ENCODE peak calls at places on chromosomes 2 and 18, in nine cellular contexts. One of them, this sample, is unnamed.

GRCh38 chr2:236177967-236178909 is 10.1 kb upstream of the GBX2 start:
- DNase-seq in GM23338: peak; percentile 85
- DNase-seq in HCT116: peak; percentile 56
- DNase-seq in prostate gland: no peak
- DNase-seq in transverse colon: peak; percentile 58
- DNase-seq in SK-N-SH: peak; percentile 93
- DNase-seq in vagina: no peak
- DNase-seq in stomach: peak; percentile 60
- DNase-seq in endothelial cell of umbilical vein: peak; percentile 78
- DNase-seq in this sample: no peak

GRCh38 chr2:215466097-215466909 is 30.4 kb upstream of the FN1 start:
- DNase-seq in vagina: no peak
- DNase-seq in stomach: no peak
- DNase-seq in endothelial cell of umbilical vein: no peak
- DNase-seq in HCT116: no peak
- DNase-seq in transverse colon: no peak
- DNase-seq in prostate gland: no peak
- DNase-seq in SK-N-SH: no peak
- DNase-seq in GM23338: no peak
- DNase-seq in this sample: no peak

GRCh38 chr2:150484006-150484405 is 3.5 kb downstream of the RND3 start:
- DNase-seq in SK-N-SH: no peak
- DNase-seq in transverse colon: no peak
- DNase-seq in endothelial cell of umbilical vein: peak; percentile 48
- DNase-seq in HCT116: no peak
- DNase-seq in prostate gland: no peak
- DNase-seq in vagina: no peak
- DNase-seq in stomach: no peak
- DNase-seq in GM23338: no peak
- DNase-seq in this sample: no peak

GRCh38 chr2:148721991-148722777 is 77.6 kb downstream of the EPC2 start:
- DNase-seq in vagina: no peak
- DNase-seq in transverse colon: no peak
- DNase-seq in SK-N-SH: no peak
- DNase-seq in prostate gland: no peak
- DNase-seq in GM23338: no peak
- DNase-seq in stomach: no peak
- DNase-seq in endothelial cell of umbilical vein: no peak
- DNase-seq in HCT116: no peak
- DNase-seq in this sample: no peak

GRCh38 chr2:152418688-152419087 is 83.7 kb downstream of the FMNL2 start:
- DNase-seq in vagina: no peak
- DNase-seq in prostate gland: no peak
- DNase-seq in endothelial cell of umbilical vein: peak; percentile 64
- DNase-seq in GM23338: no peak
- DNase-seq in SK-N-SH: no peak
- DNase-seq in HCT116: no peak
- DNase-seq in stomach: no peak
- DNase-seq in transverse colon: no peak
- DNase-seq in this sample: no peak

GRCh38 chr2:20925265-20925889 is 102.5 kb upstream of the LDAH start:
- DNase-seq in transverse colon: no peak
- DNase-seq in endothelial cell of umbilical vein: peak; percentile 12
- DNase-seq in vagina: no peak
- DNase-seq in SK-N-SH: no peak
- DNase-seq in stomach: no peak
- DNase-seq in prostate gland: no peak
- DNase-seq in GM23338: peak; percentile 50
- DNase-seq in HCT116: no peak
- DNase-seq in this sample: no peak

GRCh38 chr2:158025263-158025996 is 76.2 kb upstream of the UPP2 start:
- DNase-seq in transverse colon: no peak
- DNase-seq in vagina: no peak
- DNase-seq in SK-N-SH: peak; percentile 32
- DNase-seq in stomach: no peak
- DNase-seq in HCT116: no peak
- DNase-seq in GM23338: no peak
- DNase-seq in prostate gland: no peak
- DNase-seq in endothelial cell of umbilical vein: no peak
- DNase-seq in this sample: no peak

GRCh38 chr2:174002679-174003078 is 37.5 kb upstream of the SP3 start:
- DNase-seq in SK-N-SH: no peak
- DNase-seq in stomach: no peak
- DNase-seq in GM23338: no peak
- DNase-seq in prostate gland: no peak
- DNase-seq in vagina: no peak
- DNase-seq in transverse colon: no peak
- DNase-seq in HCT116: no peak
- DNase-seq in endothelial cell of umbilical vein: no peak
- DNase-seq in this sample: no peak

GRCh38 chr18:56391933-56392590 is 246.3 kb downstream of the TXNL1 start:
- DNase-seq in prostate gland: no peak
- DNase-seq in SK-N-SH: no peak
- DNase-seq in vagina: no peak
- DNase-seq in stomach: no peak
- DNase-seq in endothelial cell of umbilical vein: no peak
- DNase-seq in transverse colon: no peak
- DNase-seq in GM23338: no peak
- DNase-seq in HCT116: no peak
- DNase-seq in this sample: no peak

GRCh38 chr2:160869411-160869810 is 290.8 kb upstream of the TANK start:
- DNase-seq in vagina: no peak
- DNase-seq in transverse colon: no peak
- DNase-seq in prostate gland: no peak
- DNase-seq in stomach: no peak
- DNase-seq in endothelial cell of umbilical vein: no peak
- DNase-seq in GM23338: no peak
- DNase-seq in SK-N-SH: no peak
- DNase-seq in HCT116: no peak
- DNase-seq in this sample: no peak

GRCh38 chr2:99975386-99975785 is 167.0 kb downstream of the AFF3 start:
- DNase-seq in HCT116: no peak
- DNase-seq in prostate gland: no peak
- DNase-seq in transverse colon: no peak
- DNase-seq in vagina: no peak
- DNase-seq in GM23338: no peak
- DNase-seq in endothelial cell of umbilical vein: peak; percentile 61
- DNase-seq in stomach: no peak
- DNase-seq in SK-N-SH: no peak
- DNase-seq in this sample: no peak

GRCh38 chr18:22817844-22818243 is 115.3 kb upstream of the RBBP8 start:
- DNase-seq in prostate gland: no peak
- DNase-seq in vagina: no peak
- DNase-seq in endothelial cell of umbilical vein: peak; percentile 71
- DNase-seq in SK-N-SH: no peak
- DNase-seq in GM23338: no peak
- DNase-seq in stomach: no peak
- DNase-seq in HCT116: no peak
- DNase-seq in transverse colon: no peak
- DNase-seq in this sample: no peak

GRCh38 chr18:75124551-75124950 is 84.4 kb downstream of the PTGR3 start:
- DNase-seq in prostate gland: no peak
- DNase-seq in transverse colon: no peak
- DNase-seq in GM23338: no peak
- DNase-seq in endothelial cell of umbilical vein: no peak
- DNase-seq in SK-N-SH: no peak
- DNase-seq in stomach: no peak
- DNase-seq in HCT116: no peak
- DNase-seq in vagina: peak; percentile 46
- DNase-seq in this sample: no peak
- TF ChIP-seq CTCF in prostate gland: no peak
- TF ChIP-seq CTCF in transverse colon: no peak
- TF ChIP-seq CTCF in GM23338: no peak
- TF ChIP-seq CTCF in endothelial cell of umbilical vein: no peak
- TF ChIP-seq CTCF in SK-N-SH: no peak
- TF ChIP-seq CTCF in stomach: no peak
- TF ChIP-seq CTCF in HCT116: no peak
- TF ChIP-seq CTCF in vagina: no peak
- TF ChIP-seq CTCF in this sample: no peak

GRCh38 chr2:10448208-10448645 is at the start of gene ODC1:
- DNase-seq in SK-N-SH: peak; percentile 99
- DNase-seq in stomach: peak; percentile 97
- DNase-seq in endothelial cell of umbilical vein: peak; percentile 83
- DNase-seq in transverse colon: peak; percentile 96
- DNase-seq in GM23338: peak; percentile 79
- DNase-seq in HCT116: peak; percentile 82
- DNase-seq in prostate gland: peak; percentile 92
- DNase-seq in vagina: no peak
- DNase-seq in this sample: peak; percentile 84
- TF ChIP-seq POLR2AphosphoS5 in SK-N-SH: peak; percentile 94
- TF ChIP-seq POLR2AphosphoS5 in stomach: peak; percentile 65
- TF ChIP-seq POLR2AphosphoS5 in endothelial cell of umbilical vein: peak; percentile 51
- TF ChIP-seq POLR2AphosphoS5 in transverse colon: peak; percentile 54
- TF ChIP-seq POLR2AphosphoS5 in GM23338: no peak
- TF ChIP-seq POLR2AphosphoS5 in HCT116: peak; percentile 64
- TF ChIP-seq POLR2AphosphoS5 in prostate gland: no peak
- TF ChIP-seq POLR2AphosphoS5 in vagina: no peak
- TF ChIP-seq POLR2AphosphoS5 in this sample: no peak

GRCh38 chr18:27608742-27609141 is 423.6 kb upstream of the CHST9 start:
- DNase-seq in SK-N-SH: no peak
- DNase-seq in prostate gland: no peak
- DNase-seq in HCT116: no peak
- DNase-seq in GM23338: peak; percentile 50
- DNase-seq in vagina: no peak
- DNase-seq in endothelial cell of umbilical vein: peak; percentile 11
- DNase-seq in transverse colon: no peak
- DNase-seq in stomach: no peak
- DNase-seq in this sample: no peak
- TF ChIP-seq CTCF in SK-N-SH: peak; percentile 65
- TF ChIP-seq CTCF in prostate gland: no peak
- TF ChIP-seq CTCF in HCT116: peak; percentile 52
- TF ChIP-seq CTCF in GM23338: peak; percentile 53
- TF ChIP-seq CTCF in vagina: no peak
- TF ChIP-seq CTCF in endothelial cell of umbilical vein: peak; percentile 14
- TF ChIP-seq CTCF in transverse colon: no peak
- TF ChIP-seq CTCF in stomach: no peak
- TF ChIP-seq CTCF in this sample: no peak

DNA sequence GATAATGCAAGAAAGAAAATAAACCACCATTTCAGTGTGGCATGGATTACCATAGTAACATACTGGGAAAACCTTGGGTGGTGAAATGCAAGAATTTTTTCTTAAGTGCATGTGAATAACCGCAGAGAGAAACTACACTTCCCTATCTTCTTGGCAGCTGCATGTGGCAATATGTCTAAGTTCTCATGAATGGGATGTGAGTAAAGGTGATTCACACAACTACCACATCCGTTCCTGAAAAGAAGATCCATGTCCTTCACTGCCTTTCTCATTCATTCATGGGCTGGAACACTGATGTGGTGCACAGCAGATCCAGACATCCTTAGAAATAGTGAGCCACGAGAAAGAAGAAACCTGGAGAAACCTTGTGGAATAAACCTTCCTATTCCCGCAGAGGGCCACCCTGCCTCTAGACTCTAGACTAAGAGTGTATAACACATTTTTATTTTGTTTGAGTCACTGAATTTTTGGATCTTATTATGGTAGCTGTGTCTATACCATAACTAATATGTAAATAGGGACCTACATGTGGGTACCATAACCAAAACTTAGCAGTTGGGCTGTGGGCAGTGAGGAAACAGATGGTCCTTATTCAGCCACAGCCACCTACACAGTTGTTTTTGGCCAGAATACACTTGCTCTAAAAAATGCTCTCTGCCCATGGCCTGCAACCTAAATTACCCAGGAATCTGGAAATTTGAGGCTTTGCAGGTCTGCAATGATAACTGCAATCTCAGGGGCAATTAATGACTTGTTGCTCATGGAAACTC is 573.3 kb downstream of the LRP1B start:
- DNase-seq in GM23338: no peak
- DNase-seq in vagina: no peak
- DNase-seq in HCT116: no peak
- DNase-seq in transverse colon: no peak
- DNase-seq in prostate gland: no peak
- DNase-seq in endothelial cell of umbilical vein: peak; percentile 45
- DNase-seq in SK-N-SH: no peak
- DNase-seq in stomach: no peak
- DNase-seq in this sample: no peak
- TF ChIP-seq POLR2AphosphoS5 in GM23338: no peak
- TF ChIP-seq POLR2AphosphoS5 in vagina: no peak
- TF ChIP-seq POLR2AphosphoS5 in HCT116: no peak
- TF ChIP-seq POLR2AphosphoS5 in transverse colon: no peak
- TF ChIP-seq POLR2AphosphoS5 in prostate gland: no peak
- TF ChIP-seq POLR2AphosphoS5 in endothelial cell of umbilical vein: peak; percentile 59
- TF ChIP-seq POLR2AphosphoS5 in SK-N-SH: peak; percentile 69
- TF ChIP-seq POLR2AphosphoS5 in stomach: no peak
- TF ChIP-seq POLR2AphosphoS5 in this sample: no peak

GRCh38 chr18:67104700-67105284 is 411.7 kb downstream of the DSEL start:
- DNase-seq in GM23338: peak; percentile 88
- DNase-seq in prostate gland: peak; percentile 58
- DNase-seq in vagina: no peak
- DNase-seq in endothelial cell of umbilical vein: peak; percentile 66
- DNase-seq in HCT116: no peak
- DNase-seq in SK-N-SH: peak; percentile 24
- DNase-seq in stomach: peak; percentile 65
- DNase-seq in transverse colon: peak; percentile 49
- DNase-seq in this sample: no peak
- TF ChIP-seq CTCF in GM23338: peak; percentile 93
- TF ChIP-seq CTCF in prostate gland: no peak
- TF ChIP-seq CTCF in vagina: peak; percentile 22
- TF ChIP-seq CTCF in endothelial cell of umbilical vein: peak; percentile 75
- TF ChIP-seq CTCF in HCT116: peak; percentile 4
- TF ChIP-seq CTCF in SK-N-SH: peak; percentile 90
- TF ChIP-seq CTCF in stomach: peak; percentile 27
- TF ChIP-seq CTCF in transverse colon: peak; percentile 35
- TF ChIP-seq CTCF in this sample: peak; percentile 30

GRCh38 chr2:227513113-227513512 is 41.2 kb downstream of the AGFG1 start:
- DNase-seq in endothelial cell of umbilical vein: peak; percentile 17
- DNase-seq in prostate gland: no peak
- DNase-seq in stomach: no peak
- DNase-seq in vagina: no peak
- DNase-seq in GM23338: no peak
- DNase-seq in transverse colon: no peak
- DNase-seq in SK-N-SH: peak; percentile 13
- DNase-seq in HCT116: no peak
- DNase-seq in this sample: no peak

GRCh38 chr2:227511955-227512354 is 40.0 kb downstream of the AGFG1 start:
- DNase-seq in HCT116: no peak
- DNase-seq in vagina: no peak
- DNase-seq in SK-N-SH: no peak
- DNase-seq in prostate gland: no peak
- DNase-seq in transverse colon: no peak
- DNase-seq in GM23338: no peak
- DNase-seq in stomach: no peak
- DNase-seq in endothelial cell of umbilical vein: no peak
- DNase-seq in this sample: no peak

GRCh38 chr2:227515742-227516141 is 43.8 kb downstream of the AGFG1 start:
- DNase-seq in SK-N-SH: no peak
- DNase-seq in transverse colon: no peak
- DNase-seq in HCT116: no peak
- DNase-seq in vagina: no peak
- DNase-seq in GM23338: no peak
- DNase-seq in endothelial cell of umbilical vein: no peak
- DNase-seq in prostate gland: no peak
- DNase-seq in stomach: no peak
- DNase-seq in this sample: no peak

DNA sequence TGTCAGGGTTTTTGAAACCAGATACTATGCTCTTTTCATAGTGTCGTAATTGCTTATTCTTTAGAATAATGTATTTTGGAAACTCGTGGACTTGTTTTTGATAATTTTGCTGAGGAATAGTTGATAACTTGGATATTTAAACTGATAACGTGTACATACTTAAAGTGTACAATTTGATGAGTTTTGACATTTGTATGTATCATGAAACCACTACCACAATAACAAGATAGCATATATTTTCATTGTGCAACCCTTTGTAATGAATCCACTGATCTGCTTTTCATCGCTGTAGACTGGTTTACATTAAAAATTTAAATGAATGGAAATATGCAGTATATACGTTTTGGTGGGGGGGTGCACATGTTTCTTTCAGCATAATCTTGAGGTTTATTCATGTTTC is 45.8 kb downstream of the AGFG1 start:
- DNase-seq in SK-N-SH: no peak
- DNase-seq in stomach: no peak
- DNase-seq in GM23338: no peak
- DNase-seq in transverse colon: no peak
- DNase-seq in HCT116: no peak
- DNase-seq in prostate gland: no peak
- DNase-seq in vagina: no peak
- DNase-seq in endothelial cell of umbilical vein: no peak
- DNase-seq in this sample: no peak
- TF ChIP-seq POLR2AphosphoS5 in SK-N-SH: no peak
- TF ChIP-seq POLR2AphosphoS5 in stomach: no peak
- TF ChIP-seq POLR2AphosphoS5 in GM23338: no peak
- TF ChIP-seq POLR2AphosphoS5 in transverse colon: no peak
- TF ChIP-seq POLR2AphosphoS5 in HCT116: no peak
- TF ChIP-seq POLR2AphosphoS5 in prostate gland: no peak
- TF ChIP-seq POLR2AphosphoS5 in vagina: no peak
- TF ChIP-seq POLR2AphosphoS5 in endothelial cell of umbilical vein: no peak
- TF ChIP-seq POLR2AphosphoS5 in this sample: no peak